ENCODE peak calls at places on chromosomes 4 and X, in seven cellular contexts. P is IMR-90, L is H9, A is H1, X is mesenchymal stem cell, I is neuronal stem cell, Z is mesendoderm. K is an unnamed sample.
A peak's percentile ranks its signal among the peaks of the same experiment; 100 is the strongest.

GRCh38 chr4:104408893-104409292 is 85.8 kb downstream of the CXXC4 start:
- DNase-seq in P (no peak), L (no peak), A (no peak), X (peak; percentile 3), I (no peak), Z (no peak), K (no peak)

GRCh38 chrX:15882704-15883539 is 28.3 kb upstream of the AP1S2 start:
- DNase-seq in P (peak; percentile 43), L (no peak), A (no peak), X (peak; percentile 6), I (no peak), Z (no peak), K (no peak)

GRCh38 chrX:1086444-1087409 is 125.7 kb downstream of the CRLF2 start:
- DNase-seq in P (no peak), L (no peak), A (no peak), X (no peak), I (no peak), Z (no peak), K (no peak)

GRCh38 chr4:134126161-134126560 is 75.4 kb downstream of the PABPC4L start:
- DNase-seq in P (no peak), L (no peak), A (no peak), X (no peak), I (no peak), Z (peak; percentile 91), K (no peak)

GRCh38 chrX:50707376-50707775 is 106.6 kb downstream of the SHROOM4 start:
- DNase-seq in P (no peak), L (no peak), A (no peak), X (no peak), I (no peak), Z (no peak), K (no peak)

GRCh38 chrX:123835661-123836371 is 24.0 kb upstream of the XIAP start:
- DNase-seq in P (peak; percentile 70), L (no peak), A (no peak), X (peak; percentile 74), I (no peak), Z (no peak), K (peak; percentile 35)

GRCh38 chrX:15366507-15367352 is 17.5 kb downstream of the VEGFD start:
- DNase-seq in P (no peak), L (no peak), A (no peak), X (no peak), I (no peak), Z (no peak), K (no peak)

GRCh38 chr4:31324814-31325213 is 604.6 kb downstream of the PCDH7 start:
- DNase-seq in P (no peak), L (no peak), A (no peak), X (no peak), I (no peak), Z (no peak), K (no peak)

GRCh38 chr4:11511321-11511720 is 82.6 kb upstream of the HS3ST1 start:
- DNase-seq in P (no peak), L (no peak), A (no peak), X (peak; percentile 51), I (no peak), Z (no peak), K (no peak)

GRCh38 chr4:16129336-16129735 is 45.5 kb upstream of the PROM1 start:
- DNase-seq in P (no peak), L (no peak), A (no peak), X (no peak), I (no peak), Z (peak; percentile 73), K (peak; percentile 65)

GRCh38 chr4:110533940-110534339 is 58.0 kb downstream of the ENPEP start:
- DNase-seq in P (peak; percentile 98), L (no peak), A (no peak), X (peak; percentile 99), I (no peak), Z (peak; percentile 79), K (peak; percentile 58)

GRCh38 chrX:8820910-8821527 is 19.8 kb upstream of the FAM9A start:
- DNase-seq in P (peak; percentile 6), L (peak; percentile 64), A (peak; percentile 23), X (peak; percentile 5), I (peak; percentile 36), Z (peak; percentile 77), K (no peak)

GRCh38 chr4:82687531-82687930 is 111.1 kb downstream of the SCD5 start:
- DNase-seq in P (no peak), L (no peak), A (no peak), X (no peak), I (no peak), Z (no peak), K (no peak)

DNA sequence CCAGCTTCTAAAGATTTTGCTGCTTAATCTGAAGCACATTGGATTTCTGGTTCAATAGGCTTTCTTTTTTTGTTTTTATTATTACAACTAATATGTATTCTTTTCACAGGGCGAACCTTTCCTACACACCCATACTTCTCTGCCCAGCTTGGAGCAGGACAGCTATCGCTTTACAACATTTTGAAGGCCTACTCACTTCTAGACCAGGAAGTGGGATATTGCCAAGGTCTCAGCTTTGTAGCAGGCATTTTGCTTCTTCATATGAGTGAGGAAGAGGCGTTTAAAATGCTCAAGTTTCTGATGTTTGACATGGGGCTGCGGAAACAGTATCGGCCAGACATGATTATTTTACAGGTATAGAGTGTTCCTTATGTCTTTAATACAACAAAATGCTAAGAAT is 155.4 kb downstream of the PTTG2 start:
- DNase-seq in P (no peak), L (no peak), A (no peak), X (no peak), I (no peak), Z (no peak), K (no peak)
- H3K4ac ChIP-seq in P (no peak overlapping the region), L (no peak overlapping the region), A (no peak overlapping the region), X (peak overlapping the region; percentile 73), I (no peak overlapping the region), Z (no peak overlapping the region), K (no peak overlapping the region)

DNA sequence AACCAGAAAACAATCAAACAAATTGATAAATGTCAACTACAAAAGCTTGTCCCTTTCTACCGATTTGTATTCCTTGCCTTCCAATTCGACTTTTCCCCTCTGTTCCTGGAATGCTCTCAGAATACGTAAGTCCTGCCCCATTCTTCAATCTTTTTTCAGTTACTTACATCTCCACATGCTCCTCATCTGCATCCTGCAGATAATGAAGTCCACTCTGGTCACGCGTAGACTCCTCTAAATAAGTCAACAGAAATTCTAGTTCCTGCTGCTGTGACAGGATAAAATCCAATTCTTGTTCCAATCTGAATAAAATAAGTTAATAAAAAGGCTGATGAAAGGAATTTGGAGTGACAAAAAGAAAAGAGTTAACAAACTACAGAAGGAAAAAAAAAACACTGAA is 34.4 kb upstream of the RBM41 start:
- DNase-seq in P (no peak), L (no peak), A (no peak), X (no peak), I (no peak), Z (no peak), K (no peak)
- H4K8ac ChIP-seq in P (no peak overlapping the region), L (no peak overlapping the region), A (no peak overlapping the region), X (no peak overlapping the region), I (no peak overlapping the region), Z (no peak overlapping the region), K (no peak overlapping the region)

GRCh38 chr4:151688003-151688784 is 72.6 kb downstream of the GATB start:
- DNase-seq in P (peak; percentile 38), L (peak; percentile 56), A (no peak), X (peak; percentile 37), I (no peak), Z (peak; percentile 75), K (no peak)
- H3K4me1 ChIP-seq in P (peaks cover 38% of the 10 kb centered on the region), L (no peaks in the 10 kb centered on the region), A (no peaks in the 10 kb centered on the region), X (peaks cover 9% of the 10 kb centered on the region), I (peaks cover 45% of the 10 kb centered on the region), Z (peaks cover 12% of the 10 kb centered on the region), K (peaks cover 30% of the 10 kb centered on the region)

DNA sequence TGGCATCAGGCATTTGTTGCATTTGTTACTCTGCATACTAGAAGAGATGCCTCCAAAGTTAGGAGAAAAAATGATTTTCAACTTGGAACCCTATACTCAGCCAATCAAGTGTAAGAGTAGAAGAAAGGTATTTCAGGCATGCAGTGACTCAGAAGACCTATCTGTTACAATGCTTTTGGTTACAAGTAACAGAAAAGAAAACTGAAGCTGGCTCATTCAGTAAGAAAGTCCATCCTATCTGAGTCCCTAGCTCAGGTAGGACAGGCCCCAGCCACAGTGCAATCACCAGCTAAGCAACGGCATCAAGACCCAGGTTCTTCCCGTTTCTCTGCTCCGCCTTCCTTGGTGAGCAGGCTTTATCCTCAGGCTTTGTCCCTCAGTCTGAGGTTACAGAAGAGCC is 23.3 kb downstream of the MECP2 start:
- DNase-seq in P (peak; percentile 73), L (no peak), A (no peak), X (peak; percentile 46), I (no peak), Z (peak; percentile 80), K (peak; percentile 52)
- H3K4ac ChIP-seq in P (peak overlapping the region; percentile 64), L (no peak overlapping the region), A (no peak overlapping the region), X (no peak overlapping the region), I (no peak overlapping the region), Z (no peak overlapping the region), K (no peak overlapping the region)

DNA sequence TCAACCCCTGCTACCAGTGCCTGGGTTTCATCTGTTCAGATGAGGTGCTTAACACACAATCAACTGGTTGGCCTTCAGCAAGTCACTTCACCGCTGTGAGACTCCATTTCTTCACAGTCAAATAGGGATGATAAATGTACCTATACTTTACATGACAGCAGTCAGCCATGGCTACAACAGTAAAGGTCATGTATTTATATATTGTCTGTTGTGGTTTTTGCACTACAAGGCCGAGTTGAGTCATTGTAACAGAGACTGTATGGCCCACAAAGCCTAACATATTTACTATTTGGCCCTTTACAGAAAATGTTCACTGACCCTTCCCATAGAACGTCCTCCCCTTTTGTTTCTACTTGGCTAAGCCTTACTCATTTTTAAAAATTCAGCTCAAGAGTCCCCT is 404.6 kb upstream of the F9 start:
- DNase-seq in P (no peak), L (no peak), A (no peak), X (no peak), I (no peak), Z (no peak), K (no peak)
- H4K8ac ChIP-seq in P (no peak overlapping the region), L (no peak overlapping the region), A (no peak overlapping the region), X (no peak overlapping the region), I (no peak overlapping the region), Z (no peak overlapping the region), K (no peak overlapping the region)

DNA sequence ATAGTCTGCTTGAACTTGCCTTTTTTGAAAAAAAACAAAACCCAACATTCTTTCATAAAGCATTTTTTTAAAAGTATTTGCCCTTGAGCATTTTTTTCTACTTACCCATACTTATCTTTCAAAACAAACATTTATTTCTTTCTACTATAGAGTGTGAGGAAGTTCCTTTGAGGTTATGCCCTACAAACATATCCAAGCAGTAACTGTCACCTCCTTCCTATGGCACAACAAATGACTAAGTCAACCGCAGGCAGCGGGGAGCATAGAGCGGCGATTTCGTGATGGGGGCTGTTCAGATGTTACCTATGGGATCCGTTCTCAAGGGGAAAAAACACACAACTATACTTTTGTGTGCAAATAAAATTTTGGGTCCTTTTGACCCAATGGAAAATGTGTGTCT is 19.4 kb downstream of the SPRY1 start:
- DNase-seq in P (peak; percentile 45), L (no peak), A (no peak), X (peak; percentile 81), I (no peak), Z (no peak), K (peak; percentile 80)
- H3K4me1 ChIP-seq in P (peaks cover 13% of the 10 kb centered on the region), L (peaks cover 2% of the 10 kb centered on the region), A (peaks cover 4% of the 10 kb centered on the region), X (peaks cover 8% of the 10 kb centered on the region), I (peaks cover 30% of the 10 kb centered on the region), Z (peaks cover 4% of the 10 kb centered on the region), K (no peaks in the 10 kb centered on the region)

DNA sequence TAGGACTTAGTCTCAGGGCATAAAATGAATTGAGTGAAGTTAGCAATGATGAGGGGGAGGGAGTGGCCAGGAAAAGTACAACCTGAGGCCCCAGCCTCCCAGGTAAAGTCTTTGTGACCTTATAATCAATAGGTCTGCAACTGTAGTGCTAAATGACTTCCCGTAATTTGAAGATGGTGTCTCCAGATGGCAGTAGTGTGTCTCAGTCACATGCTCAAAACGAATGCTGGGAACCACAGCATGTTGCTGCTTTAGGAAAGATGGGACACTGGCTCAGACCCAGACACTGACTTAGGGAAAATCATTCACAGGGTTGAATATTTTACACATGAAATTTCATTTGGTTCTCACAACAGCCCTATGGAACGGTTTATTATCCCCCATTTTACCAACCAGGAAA is 10.3 kb downstream of the SRPX2 start:
- DNase-seq in P (peak; percentile 32), L (peak; percentile 33), A (no peak), X (peak; percentile 63), I (no peak), Z (peak; percentile 68), K (peak; percentile 18)
- H3K4ac ChIP-seq in P (no peak overlapping the region), L (no peak overlapping the region), A (no peak overlapping the region), X (no peak overlapping the region), I (no peak overlapping the region), Z (no peak overlapping the region), K (no peak overlapping the region)

K was measured in trophoblast cell.